ENCODE peak calls at places on chromosomes 3 and 15, in five cellular contexts. G is aorta; N is A549; V is lower lobe of right lung; F is CD4-positive, alpha-beta memory T cell. W is an unnamed sample.
A peak's percentile ranks its signal among the peaks of the same experiment; 100 is the strongest.

GRCh38 chr3:140953028-140953960 is 11.7 kb downstream of the SLC25A36 start:
- DNase-seq in G (no peak), V (no peak), F (no peak), N (no peak), W (peak; percentile 46)

GRCh38 chr3:17583530-17583929 is 158.9 kb downstream of the TBC1D5 start:
- DNase-seq in F (no peak), N (no peak), G (no peak), V (no peak), W (no peak)

GRCh38 chr3:139559541-139559940 is 20.0 kb upstream of the RBP1 start:
- DNase-seq in F (no peak), G (no peak), N (no peak), V (no peak), W (peak; percentile 97)

GRCh38 chr3:113947372-113948014 is at the start of gene ZDHHC23:
- DNase-seq in V (peak; percentile 88), F (peak; percentile 73), G (peak; percentile 90), N (peak; percentile 54), W (no peak)

GRCh38 chr3:30437172-30437571 is 169.2 kb upstream of the TGFBR2 start:
- DNase-seq in F (no peak), V (no peak), N (no peak), G (no peak), W (no peak)

GRCh38 chr15:41621200-41622193 is 38.7 kb upstream of the MGA start:
- DNase-seq in G (peak; percentile 93), V (peak; percentile 88), N (peak; percentile 89), F (peak; percentile 79), W (peak; percentile 65)

GRCh38 chr3:52440249-52440551 is 4.7 kb downstream of the SEMA3G start:
- DNase-seq in V (no peak), G (peak; percentile 51), N (no peak), F (no peak), W (no peak)

GRCh38 chr3:150346956-150347863 is 60.9 kb upstream of the TSC22D2 start:
- DNase-seq in V (no peak), G (no peak), F (no peak), N (no peak), W (no peak)

GRCh38 chr15:82139823-82140268 is 94.0 kb upstream of the MEX3B start:
- DNase-seq in F (peak; percentile 6), G (no peak), V (no peak), N (peak; percentile 63), W (peak; percentile 59)

GRCh38 chr15:91031796-91032195 is 9.4 kb upstream of the VPS33B start:
- DNase-seq in G (no peak), N (no peak), V (no peak), F (no peak), W (no peak)

GRCh38 chr3:161781381-161781780 is 284.8 kb downstream of the OTOL1 start:
- DNase-seq in G (no peak), N (no peak), V (no peak), F (no peak), W (no peak)

GRCh38 chr3:149010504-149010951 is 19.2 kb downstream of the GYG1 start:
- DNase-seq in G (no peak), V (no peak), F (no peak), N (no peak), W (no peak)

GRCh38 chr15:93987068-93987467 is 244.3 kb upstream of the MCTP2 start:
- DNase-seq in V (no peak), N (no peak), G (no peak), F (peak; percentile 45), W (no peak)

GRCh38 chr15:48086162-48086561 is 34.6 kb upstream of the SLC24A5 start:
- DNase-seq in V (no peak), G (no peak), N (no peak), F (no peak), W (peak; percentile 29)

GRCh38 chr3:44513513-44513912 is 36.0 kb upstream of the ZNF445 start:
- DNase-seq in G (no peak), V (no peak), F (no peak), N (no peak), W (no peak)

GRCh38 chr15:91271565-91272153 is 171.6 kb downstream of the SV2B start:
- DNase-seq in V (no peak), G (no peak), F (peak; percentile 54), N (peak; percentile 51), W (peak; percentile 46)

GRCh38 chr3:23292432-23292831 is 89.3 kb downstream of the UBE2E2 start:
- DNase-seq in N (no peak), F (no peak), V (no peak), G (no peak), W (no peak)

GRCh38 chr3:172751188-172751571 is 654 bp downstream of the ECT2 start:
- DNase-seq in G (no peak), V (no peak), F (no peak), N (no peak), W (peak; percentile 37)

GRCh38 chr3:129195731-129196256 is 12.1 kb upstream of the CNBP start:
- DNase-seq in G (no peak), V (no peak), F (no peak), N (no peak), W (peak; percentile 88)

GRCh38 chr3:193554790-193555189 is at the start of gene ATP13A4:
- DNase-seq in G (no peak), V (peak; percentile 65), N (peak; percentile 1), F (no peak), W (no peak)

GRCh38 chr3:16883726-16884083 is 1.1 kb upstream of the PLCL2 start:
- DNase-seq in N (no peak), F (no peak), G (no peak), V (no peak), W (no peak)

GRCh38 chr3:156551746-156552145 is 3.2 kb downstream of the SSR3 start:
- DNase-seq in N (no peak), F (no peak), G (no peak), V (no peak), W (peak; percentile 92)

GRCh38 chr3:5053021-5053831 is 68.9 kb upstream of the ARL8B start:
- DNase-seq in V (peak; percentile 74), F (no peak), N (no peak), G (no peak), W (peak; percentile 46)

GRCh38 chr3:7439101-7439500 is 578.2 kb downstream of the GRM7 start:
- DNase-seq in V (no peak), G (no peak), F (no peak), N (no peak), W (no peak)

GRCh38 chr15:86055688-86056087 is 24.0 kb upstream of the AGBL1 start:
- DNase-seq in N (no peak), F (no peak), G (no peak), V (no peak), W (no peak)

GRCh38 chr3:172201136-172201989 is 162.0 kb downstream of the FNDC3B start:
- DNase-seq in F (no peak), N (no peak), G (peak; percentile 90), V (peak; percentile 73), W (peak; percentile 47)

GRCh38 chr15:85710340-85710842 is 84.3 kb downstream of the KLHL25 start:
- DNase-seq in F (no peak), N (no peak), V (no peak), G (no peak), W (no peak)

GRCh38 chr15:96261575-96262034 is 68.9 kb upstream of the NR2F2 start:
- DNase-seq in F (no peak), V (no peak), G (no peak), N (no peak), W (no peak)

GRCh38 chr15:45449387-45449786 is 71.0 kb upstream of the GATM start:
- DNase-seq in G (no peak), N (no peak), V (no peak), F (no peak), W (no peak)

GRCh38 chr3:182909318-182910040 is 70.9 kb downstream of the DCUN1D1 start:
- DNase-seq in F (no peak), V (no peak), G (no peak), N (peak; percentile 10), W (peak; percentile 33)

GRCh38 chr3:191070201-191070600 is 128.8 kb upstream of the OSTN start:
- DNase-seq in G (no peak), N (no peak), F (no peak), V (no peak), W (peak; percentile 89)

GRCh38 chr3:126528800-126529541 is 5.0 kb downstream of the CHST13 start:
- DNase-seq in G (peak; percentile 57), V (peak; percentile 44), F (no peak), N (peak; percentile 10), W (no peak)

GRCh38 chr3:197603317-197603933 is 47.7 kb upstream of the BDH1 start:
- DNase-seq in F (no peak), G (no peak), N (no peak), V (no peak), W (no peak)

GRCh38 chr15:51798281-51798680 is 31.2 kb upstream of the TMOD3 start:
- DNase-seq in N (no peak), F (no peak), G (no peak), V (no peak), W (no peak)

GRCh38 chr15:89125038-89125826 is 37.0 kb downstream of the ABHD2 start:
- DNase-seq in G (no peak), V (peak; percentile 70), F (no peak), N (no peak), W (no peak)

GRCh38 chr3:134153761-134154160 is 96.9 kb downstream of the RYK start:
- DNase-seq in F (no peak), V (no peak), N (no peak), G (no peak), W (no peak)

GRCh38 chr3:56590814-56591213 is 33.8 kb downstream of the CCDC66 start:
- DNase-seq in V (no peak), N (no peak), G (no peak), F (no peak), W (peak; percentile 85)

DNA sequence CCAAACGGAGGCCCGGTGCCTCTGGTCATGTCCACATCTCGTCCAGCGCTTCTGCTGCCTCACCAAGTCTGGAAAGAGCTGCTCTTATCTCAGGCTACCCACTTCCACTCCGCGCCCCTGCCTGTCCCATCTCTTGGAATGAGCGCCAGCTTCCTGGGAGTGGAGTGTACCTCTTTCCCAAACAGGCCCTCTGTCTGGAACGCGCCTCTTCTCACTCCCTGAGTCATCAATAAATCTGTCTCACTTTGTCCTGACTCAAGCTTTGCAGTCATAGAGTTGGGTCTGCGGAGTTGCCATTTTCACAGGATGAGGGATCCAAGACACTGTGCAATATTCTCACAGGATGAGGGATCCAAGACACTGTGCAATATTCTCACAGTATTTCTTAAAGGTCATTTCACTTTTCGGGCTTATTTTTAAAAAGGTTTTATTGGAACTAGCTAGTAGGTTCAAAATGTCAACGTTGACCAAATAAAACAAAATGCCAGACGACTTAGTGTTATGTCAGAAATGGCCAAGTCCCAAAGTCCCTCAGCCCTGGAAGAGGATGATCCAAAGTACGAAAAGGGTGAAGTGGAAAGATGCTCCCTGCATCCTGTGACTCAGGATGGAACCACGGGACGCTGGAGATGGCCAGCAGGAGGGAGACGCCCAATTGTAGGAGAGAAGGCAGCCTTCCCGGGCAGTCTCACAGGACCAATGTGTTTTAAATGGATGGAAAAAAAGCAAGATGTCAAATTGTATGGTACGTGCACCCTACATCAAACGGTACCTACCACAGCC is 81.1 kb downstream of the CHSY1 start:
- DNase-seq in G (peak; percentile 85), F (no peak), V (no peak), N (no peak), W (peak; percentile 79)
- H3K4me1 ChIP-seq in G (peaks cover 3% of the 10 kb centered on the region), F (peaks cover 20% of the 10 kb centered on the region), V (peaks cover 66% of the 10 kb centered on the region), N (no peaks in the 10 kb centered on the region), W (peaks cover 56% of the 10 kb centered on the region)

GRCh38 chr3:15284121-15284889 is 48.1 kb downstream of the SH3BP5 start:
- DNase-seq in V (no peak), N (no peak), F (no peak), G (peak; percentile 43), W (no peak)
- H3K4me1 ChIP-seq in V (peaks cover 55% of the 10 kb centered on the region), N (peaks cover 4% of the 10 kb centered on the region), F (peaks cover 95% of the 10 kb centered on the region), G (no peaks in the 10 kb centered on the region), W (no peaks in the 10 kb centered on the region)

GRCh38 chr3:152308475-152308844 is 39.7 kb downstream of the MBNL1 start:
- DNase-seq in G (no peak), F (no peak), V (no peak), N (no peak), W (no peak)
- H3K4me1 ChIP-seq in G (peaks cover 19% of the 10 kb centered on the region), F (peaks cover 88% of the 10 kb centered on the region), V (peaks cover 73% of the 10 kb centered on the region), N (peaks cover 68% of the 10 kb centered on the region), W (peaks cover 8% of the 10 kb centered on the region)

GRCh38 chr15:99252326-99252725 is 1.0 kb downstream of the LRRC28 start:
- DNase-seq in F (no peak), V (no peak), G (no peak), N (no peak), W (no peak)
- H3K4me1 ChIP-seq in F (peaks cover 31% of the 10 kb centered on the region), V (peaks cover 22% of the 10 kb centered on the region), G (no peaks in the 10 kb centered on the region), N (peaks cover 15% of the 10 kb centered on the region), W (no peaks in the 10 kb centered on the region)